ENCODE peak calls at places on chromosomes 7 and 10, in ten cellular contexts. One of them, this sample, is unnamed.

GRCh38 chr10:14063531-14064317 is 267.0 kb downstream of the FRMD4A start:
- DNase-seq in colonic mucosa: no peak
- DNase-seq in ascending aorta: peak; percentile 75
- DNase-seq in hepatocyte: peak; percentile 47
- DNase-seq in tibial artery: peak; percentile 72
- DNase-seq in right atrium auricular region: peak; percentile 66
- DNase-seq in fibroblast of lung: peak; percentile 91
- DNase-seq in mammary epithelial cell: no peak
- DNase-seq in Peyer's patch: no peak
- DNase-seq in stomach: no peak
- DNase-seq in this sample: no peak

GRCh38 chr10:1643911-1644810 is 93.2 kb downstream of the ADARB2 start:
- DNase-seq in right atrium auricular region: peak; percentile 26
- DNase-seq in fibroblast of lung: no peak
- DNase-seq in hepatocyte: no peak
- DNase-seq in stomach: no peak
- DNase-seq in mammary epithelial cell: no peak
- DNase-seq in ascending aorta: no peak
- DNase-seq in Peyer's patch: no peak
- DNase-seq in colonic mucosa: no peak
- DNase-seq in tibial artery: peak; percentile 42
- DNase-seq in this sample: no peak

GRCh38 chr7:78472519-78472918 is 673.9 kb downstream of the PHTF2 start:
- DNase-seq in colonic mucosa: no peak
- DNase-seq in mammary epithelial cell: peak; percentile 3
- DNase-seq in right atrium auricular region: no peak
- DNase-seq in Peyer's patch: no peak
- DNase-seq in fibroblast of lung: peak; percentile 65
- DNase-seq in tibial artery: no peak
- DNase-seq in hepatocyte: no peak
- DNase-seq in ascending aorta: no peak
- DNase-seq in stomach: no peak
- DNase-seq in this sample: no peak

GRCh38 chr7:156635529-156636385 is 4.8 kb upstream of the RNF32 start:
- DNase-seq in right atrium auricular region: no peak
- DNase-seq in tibial artery: no peak
- DNase-seq in hepatocyte: no peak
- DNase-seq in colonic mucosa: no peak
- DNase-seq in ascending aorta: no peak
- DNase-seq in mammary epithelial cell: peak; percentile 4
- DNase-seq in fibroblast of lung: no peak
- DNase-seq in Peyer's patch: no peak
- DNase-seq in stomach: no peak
- DNase-seq in this sample: no peak

GRCh38 chr10:58102897-58103296 is 164.8 kb downstream of the IPMK start:
- DNase-seq in tibial artery: no peak
- DNase-seq in Peyer's patch: no peak
- DNase-seq in stomach: no peak
- DNase-seq in fibroblast of lung: no peak
- DNase-seq in mammary epithelial cell: no peak
- DNase-seq in hepatocyte: no peak
- DNase-seq in right atrium auricular region: no peak
- DNase-seq in colonic mucosa: no peak
- DNase-seq in ascending aorta: no peak
- DNase-seq in this sample: no peak

GRCh38 chr7:5283421-5284303 is 919 bp downstream of the SLC29A4 start:
- DNase-seq in tibial artery: no peak
- DNase-seq in fibroblast of lung: no peak
- DNase-seq in colonic mucosa: peak; percentile 27
- DNase-seq in mammary epithelial cell: no peak
- DNase-seq in ascending aorta: no peak
- DNase-seq in hepatocyte: no peak
- DNase-seq in Peyer's patch: no peak
- DNase-seq in right atrium auricular region: no peak
- DNase-seq in stomach: no peak
- DNase-seq in this sample: no peak

GRCh38 chr10:77837248-77837924 is 89.2 kb downstream of the DLG5 start:
- DNase-seq in mammary epithelial cell: peak; percentile 62
- DNase-seq in fibroblast of lung: peak; percentile 39
- DNase-seq in right atrium auricular region: no peak
- DNase-seq in Peyer's patch: peak; percentile 49
- DNase-seq in ascending aorta: no peak
- DNase-seq in stomach: peak; percentile 31
- DNase-seq in tibial artery: no peak
- DNase-seq in hepatocyte: no peak
- DNase-seq in colonic mucosa: no peak
- DNase-seq in this sample: no peak

GRCh38 chr7:157875230-157876179 is 538.7 kb downstream of the DNAJB6 start:
- DNase-seq in mammary epithelial cell: no peak
- DNase-seq in fibroblast of lung: no peak
- DNase-seq in colonic mucosa: no peak
- DNase-seq in ascending aorta: no peak
- DNase-seq in tibial artery: no peak
- DNase-seq in right atrium auricular region: no peak
- DNase-seq in Peyer's patch: no peak
- DNase-seq in hepatocyte: peak; percentile 79
- DNase-seq in stomach: peak; percentile 57
- DNase-seq in this sample: peak; percentile 45

GRCh38 chr7:91826377-91826776 is 54.1 kb downstream of the MTERF1 start:
- DNase-seq in ascending aorta: no peak
- DNase-seq in colonic mucosa: no peak
- DNase-seq in fibroblast of lung: no peak
- DNase-seq in mammary epithelial cell: peak; percentile 48
- DNase-seq in hepatocyte: no peak
- DNase-seq in Peyer's patch: no peak
- DNase-seq in right atrium auricular region: no peak
- DNase-seq in tibial artery: no peak
- DNase-seq in stomach: no peak
- DNase-seq in this sample: no peak

GRCh38 chr7:134329614-134330316 is 13.0 kb upstream of the SLC35B4 start:
- DNase-seq in Peyer's patch: no peak
- DNase-seq in stomach: no peak
- DNase-seq in tibial artery: no peak
- DNase-seq in colonic mucosa: no peak
- DNase-seq in hepatocyte: no peak
- DNase-seq in right atrium auricular region: no peak
- DNase-seq in ascending aorta: no peak
- DNase-seq in mammary epithelial cell: no peak
- DNase-seq in fibroblast of lung: no peak
- DNase-seq in this sample: no peak

GRCh38 chr7:158512042-158512441 is 75.6 kb downstream of the PTPRN2 start:
- DNase-seq in Peyer's patch: no peak
- DNase-seq in ascending aorta: no peak
- DNase-seq in fibroblast of lung: no peak
- DNase-seq in stomach: no peak
- DNase-seq in right atrium auricular region: no peak
- DNase-seq in colonic mucosa: no peak
- DNase-seq in tibial artery: no peak
- DNase-seq in mammary epithelial cell: no peak
- DNase-seq in hepatocyte: no peak
- DNase-seq in this sample: no peak

GRCh38 chr10:114547466-114547865 is 110.6 kb downstream of the ABLIM1 start:
- DNase-seq in mammary epithelial cell: no peak
- DNase-seq in colonic mucosa: no peak
- DNase-seq in stomach: peak; percentile 41
- DNase-seq in Peyer's patch: no peak
- DNase-seq in fibroblast of lung: no peak
- DNase-seq in right atrium auricular region: no peak
- DNase-seq in ascending aorta: no peak
- DNase-seq in hepatocyte: no peak
- DNase-seq in tibial artery: no peak
- DNase-seq in this sample: no peak

GRCh38 chr10:122255509-122256301 is 15.4 kb upstream of the BTBD16 start:
- DNase-seq in mammary epithelial cell: no peak
- DNase-seq in colonic mucosa: no peak
- DNase-seq in fibroblast of lung: no peak
- DNase-seq in right atrium auricular region: no peak
- DNase-seq in ascending aorta: no peak
- DNase-seq in stomach: no peak
- DNase-seq in Peyer's patch: no peak
- DNase-seq in tibial artery: peak; percentile 45
- DNase-seq in hepatocyte: no peak
- DNase-seq in this sample: no peak

GRCh38 chr10:5929442-5929841 is 39.4 kb downstream of the FBH1 start:
- DNase-seq in ascending aorta: no peak
- DNase-seq in tibial artery: no peak
- DNase-seq in right atrium auricular region: no peak
- DNase-seq in colonic mucosa: no peak
- DNase-seq in hepatocyte: no peak
- DNase-seq in Peyer's patch: no peak
- DNase-seq in mammary epithelial cell: no peak
- DNase-seq in fibroblast of lung: no peak
- DNase-seq in stomach: no peak
- DNase-seq in this sample: no peak

GRCh38 chr10:124005091-124005490 is 88.3 kb downstream of the CHST15 start:
- DNase-seq in fibroblast of lung: no peak
- DNase-seq in mammary epithelial cell: no peak
- DNase-seq in stomach: peak; percentile 17
- DNase-seq in hepatocyte: no peak
- DNase-seq in ascending aorta: peak; percentile 58
- DNase-seq in colonic mucosa: no peak
- DNase-seq in right atrium auricular region: no peak
- DNase-seq in tibial artery: no peak
- DNase-seq in Peyer's patch: peak; percentile 15
- DNase-seq in this sample: peak; percentile 42

GRCh38 chr7:867406-868188 is 8.8 kb upstream of the GET4 start:
- DNase-seq in ascending aorta: peak; percentile 94
- DNase-seq in tibial artery: peak; percentile 96
- DNase-seq in fibroblast of lung: peak; percentile 90
- DNase-seq in Peyer's patch: peak; percentile 68
- DNase-seq in mammary epithelial cell: peak; percentile 53
- DNase-seq in stomach: peak; percentile 91
- DNase-seq in colonic mucosa: peak; percentile 90
- DNase-seq in right atrium auricular region: peak; percentile 69
- DNase-seq in hepatocyte: no peak
- DNase-seq in this sample: no peak

GRCh38 chr7:54888067-54888735 is 129.2 kb upstream of the SEC61G start:
- DNase-seq in Peyer's patch: no peak
- DNase-seq in ascending aorta: no peak
- DNase-seq in tibial artery: no peak
- DNase-seq in right atrium auricular region: no peak
- DNase-seq in colonic mucosa: no peak
- DNase-seq in fibroblast of lung: no peak
- DNase-seq in stomach: no peak
- DNase-seq in mammary epithelial cell: no peak
- DNase-seq in hepatocyte: no peak
- DNase-seq in this sample: no peak

GRCh38 chr7:155979566-155979965 is 167.3 kb upstream of the SHH start:
- DNase-seq in right atrium auricular region: no peak
- DNase-seq in colonic mucosa: no peak
- DNase-seq in ascending aorta: peak; percentile 27
- DNase-seq in hepatocyte: no peak
- DNase-seq in mammary epithelial cell: no peak
- DNase-seq in fibroblast of lung: no peak
- DNase-seq in stomach: peak; percentile 19
- DNase-seq in tibial artery: peak; percentile 29
- DNase-seq in Peyer's patch: no peak
- DNase-seq in this sample: no peak

GRCh38 chr10:3067859-3068179 is 471 bp downstream of the PFKP start:
- DNase-seq in fibroblast of lung: no peak
- DNase-seq in tibial artery: no peak
- DNase-seq in mammary epithelial cell: no peak
- DNase-seq in ascending aorta: no peak
- DNase-seq in stomach: no peak
- DNase-seq in right atrium auricular region: no peak
- DNase-seq in colonic mucosa: peak; percentile 29
- DNase-seq in Peyer's patch: no peak
- DNase-seq in hepatocyte: no peak
- DNase-seq in this sample: no peak

GRCh38 chr7:20350518-20350951 is 19.8 kb downstream of the ITGB8 start:
- DNase-seq in fibroblast of lung: no peak
- DNase-seq in Peyer's patch: no peak
- DNase-seq in stomach: no peak
- DNase-seq in ascending aorta: no peak
- DNase-seq in mammary epithelial cell: no peak
- DNase-seq in tibial artery: no peak
- DNase-seq in colonic mucosa: peak; percentile 45
- DNase-seq in right atrium auricular region: no peak
- DNase-seq in hepatocyte: peak; percentile 18
- DNase-seq in this sample: no peak

GRCh38 chr7:131111081-131111576 is 216.5 kb upstream of the MKLN1 start:
- DNase-seq in Peyer's patch: no peak
- DNase-seq in hepatocyte: no peak
- DNase-seq in colonic mucosa: peak; percentile 24
- DNase-seq in stomach: no peak
- DNase-seq in ascending aorta: no peak
- DNase-seq in right atrium auricular region: no peak
- DNase-seq in tibial artery: no peak
- DNase-seq in mammary epithelial cell: peak; percentile 36
- DNase-seq in fibroblast of lung: peak; percentile 83
- DNase-seq in this sample: no peak

GRCh38 chr10:24042884-24043283 is 166.1 kb upstream of the KIAA1217 start:
- DNase-seq in hepatocyte: no peak
- DNase-seq in right atrium auricular region: no peak
- DNase-seq in tibial artery: no peak
- DNase-seq in stomach: no peak
- DNase-seq in Peyer's patch: no peak
- DNase-seq in colonic mucosa: no peak
- DNase-seq in ascending aorta: no peak
- DNase-seq in fibroblast of lung: no peak
- DNase-seq in mammary epithelial cell: no peak
- DNase-seq in this sample: no peak
- H3K27ac ChIP-seq in hepatocyte: no peak overlapping the region
- H3K27ac ChIP-seq in right atrium auricular region: no peak overlapping the region
- H3K27ac ChIP-seq in tibial artery: no peak overlapping the region
- H3K27ac ChIP-seq in stomach: no peak overlapping the region
- H3K27ac ChIP-seq in Peyer's patch: no peak overlapping the region
- H3K27ac ChIP-seq in colonic mucosa: no peak overlapping the region
- H3K27ac ChIP-seq in ascending aorta: no peak overlapping the region
- H3K27ac ChIP-seq in fibroblast of lung: no peak overlapping the region
- H3K27ac ChIP-seq in mammary epithelial cell: no peak overlapping the region
- H3K27ac ChIP-seq in this sample: no peak overlapping the region

GRCh38 chr7:21767300-21767900 is 178.3 kb downstream of the CDCA7L start:
- DNase-seq in right atrium auricular region: no peak
- DNase-seq in fibroblast of lung: peak; percentile 78
- DNase-seq in hepatocyte: peak; percentile 87
- DNase-seq in tibial artery: no peak
- DNase-seq in ascending aorta: no peak
- DNase-seq in stomach: peak; percentile 50
- DNase-seq in mammary epithelial cell: peak; percentile 71
- DNase-seq in colonic mucosa: peak; percentile 19
- DNase-seq in Peyer's patch: no peak
- DNase-seq in this sample: peak; percentile 64
- TF ChIP-seq CTCF in right atrium auricular region: peak; percentile 69
- TF ChIP-seq CTCF in fibroblast of lung: peak; percentile 61
- TF ChIP-seq CTCF in hepatocyte: peak; percentile 84
- TF ChIP-seq CTCF in tibial artery: no peak
- TF ChIP-seq CTCF in ascending aorta: peak; percentile 14
- TF ChIP-seq CTCF in stomach: peak; percentile 40
- TF ChIP-seq CTCF in mammary epithelial cell: peak; percentile 91
- TF ChIP-seq CTCF in colonic mucosa: peak; percentile 16
- TF ChIP-seq CTCF in Peyer's patch: no peak
- TF ChIP-seq CTCF in this sample: peak; percentile 95

GRCh38 chr7:26466007-26466406 is 174.3 kb downstream of the SNX10 start:
- DNase-seq in ascending aorta: no peak
- DNase-seq in right atrium auricular region: no peak
- DNase-seq in Peyer's patch: no peak
- DNase-seq in hepatocyte: no peak
- DNase-seq in fibroblast of lung: no peak
- DNase-seq in colonic mucosa: no peak
- DNase-seq in mammary epithelial cell: no peak
- DNase-seq in stomach: no peak
- DNase-seq in tibial artery: no peak
- DNase-seq in this sample: no peak
- H3K27ac ChIP-seq in ascending aorta: no peak overlapping the region
- H3K27ac ChIP-seq in right atrium auricular region: no peak overlapping the region
- H3K27ac ChIP-seq in Peyer's patch: no peak overlapping the region
- H3K27ac ChIP-seq in hepatocyte: no peak overlapping the region
- H3K27ac ChIP-seq in fibroblast of lung: no peak overlapping the region
- H3K27ac ChIP-seq in colonic mucosa: no peak overlapping the region
- H3K27ac ChIP-seq in mammary epithelial cell: no peak overlapping the region
- H3K27ac ChIP-seq in stomach: no peak overlapping the region
- H3K27ac ChIP-seq in tibial artery: no peak overlapping the region
- H3K27ac ChIP-seq in this sample: no peak overlapping the region

GRCh38 chr7:43589133-43589478 is 6.2 kb downstream of the STK17A start:
- DNase-seq in hepatocyte: no peak
- DNase-seq in fibroblast of lung: no peak
- DNase-seq in Peyer's patch: no peak
- DNase-seq in tibial artery: no peak
- DNase-seq in ascending aorta: no peak
- DNase-seq in colonic mucosa: no peak
- DNase-seq in mammary epithelial cell: no peak
- DNase-seq in stomach: no peak
- DNase-seq in right atrium auricular region: no peak
- DNase-seq in this sample: no peak
- TF ChIP-seq CTCF in hepatocyte: no peak
- TF ChIP-seq CTCF in fibroblast of lung: no peak
- TF ChIP-seq CTCF in Peyer's patch: no peak
- TF ChIP-seq CTCF in tibial artery: no peak
- TF ChIP-seq CTCF in ascending aorta: no peak
- TF ChIP-seq CTCF in colonic mucosa: no peak
- TF ChIP-seq CTCF in mammary epithelial cell: no peak
- TF ChIP-seq CTCF in stomach: no peak
- TF ChIP-seq CTCF in right atrium auricular region: no peak
- TF ChIP-seq CTCF in this sample: no peak